ENCODE peak calls at places on chromosomes 12 and 14, in six cellular contexts. I is neural progenitor cell; G is heart left ventricle; J is CD8-positive, alpha-beta memory T cell; P is lung; O is CD4-positive, alpha-beta memory T cell. E is an unnamed sample.
A peak's percentile ranks its signal among the peaks of the same experiment; 100 is the strongest.

GRCh38 chr12:42014972-42015371 is 129.7 kb downstream of the GXYLT1 start:
- DNase-seq in O (no peak), P (no peak), I (peak; percentile 73), G (no peak), J (no peak), E (no peak)

GRCh38 chr12:4555804-4556203 is 6.2 kb upstream of the DYRK4 start:
- DNase-seq in P (no peak), O (no peak), I (no peak), J (no peak), G (no peak), E (no peak)

GRCh38 chr12:86777335-86777734 is 521.1 kb upstream of the MGAT4C start:
- DNase-seq in I (no peak), O (no peak), P (no peak), G (no peak), J (no peak), E (no peak)

GRCh38 chr12:125023065-125023464 is 29.6 kb downstream of the BRI3BP start:
- DNase-seq in P (no peak), G (no peak), I (no peak), O (no peak), J (no peak), E (no peak)

GRCh38 chr14:96383445-96383844 is 8.5 kb upstream of the AK7 start:
- DNase-seq in G (no peak), I (no peak), J (no peak), P (no peak), O (no peak), E (no peak)

GRCh38 chr12:105221588-105222325 is 14.2 kb downstream of the APPL2 start:
- DNase-seq in O (no peak), I (no peak), G (no peak), J (no peak), P (no peak), E (no peak)

GRCh38 chr14:69637503-69638030 is 26.2 kb downstream of the SUSD6 start:
- DNase-seq in P (no peak), G (peak; percentile 59), J (no peak), O (no peak), I (peak; percentile 56), E (no peak)

GRCh38 chr12:76506149-76506548 is 53.4 kb downstream of the OSBPL8 start:
- DNase-seq in P (no peak), I (no peak), G (no peak), O (no peak), J (no peak), E (no peak)

GRCh38 chr14:73633517-73634332 is 11.1 kb upstream of the DNAL1 start:
- DNase-seq in P (peak; percentile 61), I (peak; percentile 75), O (peak; percentile 52), J (peak; percentile 63), G (peak; percentile 55), E (peak; percentile 60)

GRCh38 chr12:80222261-80222660 is 122.9 kb downstream of the OTOGL start:
- DNase-seq in G (no peak), I (no peak), J (no peak), P (no peak), O (no peak), E (no peak)

GRCh38 chr12:64452559-64453329 is 824 bp downstream of the TBK1 start:
- DNase-seq in G (peak; percentile 11), O (no peak), I (no peak), P (no peak), J (no peak), E (peak; percentile 54)

GRCh38 chr12:75862692-75863471 is 168.7 kb downstream of the PHLDA1 start:
- DNase-seq in G (no peak), I (no peak), J (no peak), O (no peak), P (no peak), E (no peak)

GRCh38 chr14:58199726-58200479 is at the start of gene ACTR10:
- DNase-seq in O (peak; percentile 84), J (peak; percentile 90), I (peak; percentile 90), P (peak; percentile 89), G (peak; percentile 86), E (peak; percentile 90)

GRCh38 chr14:89746135-89746534 is 208.4 kb downstream of the EFCAB11 start:
- DNase-seq in O (no peak), P (no peak), J (no peak), I (no peak), G (no peak), E (no peak)

GRCh38 chr14:91899777-91900176 is 32.4 kb upstream of the TC2N start:
- DNase-seq in J (no peak), I (no peak), O (no peak), G (no peak), P (no peak), E (no peak)

GRCh38 chr12:90253142-90253541 is 544.5 kb upstream of the ATP2B1 start:
- DNase-seq in G (no peak), O (no peak), I (no peak), J (no peak), P (no peak), E (no peak)

GRCh38 chr14:56121786-56122185 is 3.6 kb downstream of the PELI2 start:
- DNase-seq in P (no peak), O (no peak), J (no peak), G (no peak), I (no peak), E (no peak)

GRCh38 chr12:47361389-47362031 is 281.8 kb upstream of the AMIGO2 start:
- DNase-seq in I (no peak), O (peak; percentile 64), P (no peak), J (peak; percentile 36), G (peak; percentile 18), E (peak; percentile 80)

GRCh38 chr12:143964-144649 is 69.8 kb downstream of the SLC6A12 start:
- DNase-seq in J (no peak), P (no peak), G (no peak), O (no peak), I (peak; percentile 42), E (no peak)

GRCh38 chr12:6829532-6830220 is 1.5 kb downstream of the P3H3 start:
- DNase-seq in J (no peak), I (peak; percentile 65), O (no peak), P (no peak), G (no peak), E (no peak)

GRCh38 chr12:132496270-132496669 is 6.3 kb downstream of the FBRSL1 start:
- DNase-seq in O (no peak), P (no peak), I (no peak), G (no peak), J (no peak), E (no peak)
- H3K27ac ChIP-seq in O (no peak overlapping the region), P (no peak overlapping the region), I (no peak overlapping the region), G (no peak overlapping the region), J (no peak overlapping the region), E (no peak overlapping the region)

DNA sequence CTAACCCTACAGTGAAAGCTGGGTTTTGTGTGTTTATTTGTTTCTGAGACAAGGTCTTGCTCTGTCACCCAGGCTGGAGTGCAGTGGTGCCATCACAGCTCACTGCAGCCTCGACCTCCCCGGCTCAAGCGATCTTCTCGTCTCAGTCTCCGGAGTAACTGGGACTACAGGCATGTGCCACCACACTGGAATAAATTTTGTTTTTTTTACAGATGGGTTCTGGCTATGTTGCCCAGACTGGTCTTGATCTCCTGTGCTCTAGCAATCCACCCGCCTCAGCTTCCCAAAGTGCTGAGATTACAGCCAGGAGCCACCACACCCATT is 26.4 kb downstream of the TBX3 start:
- DNase-seq in G (no peak), O (no peak), I (no peak), J (no peak), P (no peak), E (no peak)
- H3K4me3 ChIP-seq in G (no peak overlapping the region), O (no peak overlapping the region), I (no peak overlapping the region), J (no peak overlapping the region), P (no peak overlapping the region), E (no peak overlapping the region)

GRCh38 chr14:23555533-23555881 is 564 bp upstream of the THTPA start:
- DNase-seq in P (no peak), O (no peak), G (no peak), I (no peak), J (no peak), E (no peak)
- H3K36me3 ChIP-seq in P (no peaks in the 10 kb centered on the region), O (peaks cover 23% of the 10 kb centered on the region), G (peaks cover 14% of the 10 kb centered on the region), I (no peaks in the 10 kb centered on the region), J (peaks cover 11% of the 10 kb centered on the region), E (peaks cover 19% of the 10 kb centered on the region)

GRCh38 chr12:12819221-12819620 is 6.1 kb downstream of the DDX47 start:
- DNase-seq in G (no peak), I (no peak), J (no peak), P (no peak), O (no peak), E (no peak)
- H3K27ac ChIP-seq in G (no peak overlapping the region), I (no peak overlapping the region), J (no peak overlapping the region), P (peak overlapping the region; percentile 9), O (no peak overlapping the region), E (no peak overlapping the region)

GRCh38 chr14:21536395-21537087 is 10.4 kb upstream of the SALL2 start:
- DNase-seq in O (no peak), J (no peak), P (no peak), I (peak; percentile 84), G (no peak), E (no peak)
- H3K4me3 ChIP-seq in O (no peak overlapping the region), J (no peak overlapping the region), P (no peak overlapping the region), I (peak overlapping the region; percentile 100), G (peak overlapping the region; percentile 37), E (no peak overlapping the region)

GRCh38 chr14:75697918-75698317 is 36.9 kb downstream of the TTLL5 start:
- DNase-seq in I (no peak), O (no peak), J (no peak), P (no peak), G (no peak), E (no peak)
- H3K36me3 ChIP-seq in I (no peaks in the 10 kb centered on the region), O (peaks cover 5% of the 10 kb centered on the region), J (peaks cover 9% of the 10 kb centered on the region), P (peaks cover 13% of the 10 kb centered on the region), G (peaks cover 20% of the 10 kb centered on the region), E (peaks cover 21% of the 10 kb centered on the region)

GRCh38 chr12:130351331-130351730 is 13.6 kb downstream of the PIWIL1 start:
- DNase-seq in P (no peak), I (no peak), O (no peak), J (no peak), G (no peak), E (no peak)

GRCh38 chr12:130353081-130353480 is 15.4 kb downstream of the PIWIL1 start:
- DNase-seq in O (no peak), J (no peak), I (no peak), G (no peak), P (no peak), E (no peak)

GRCh38 chr12:130354407-130354806 is 16.7 kb downstream of the PIWIL1 start:
- DNase-seq in G (no peak), J (no peak), O (no peak), P (no peak), I (no peak), E (no peak)

GRCh38 chr12:130347588-130347987 is 9.9 kb downstream of the PIWIL1 start:
- DNase-seq in I (no peak), G (no peak), J (no peak), P (no peak), O (no peak), E (no peak)

DNA sequence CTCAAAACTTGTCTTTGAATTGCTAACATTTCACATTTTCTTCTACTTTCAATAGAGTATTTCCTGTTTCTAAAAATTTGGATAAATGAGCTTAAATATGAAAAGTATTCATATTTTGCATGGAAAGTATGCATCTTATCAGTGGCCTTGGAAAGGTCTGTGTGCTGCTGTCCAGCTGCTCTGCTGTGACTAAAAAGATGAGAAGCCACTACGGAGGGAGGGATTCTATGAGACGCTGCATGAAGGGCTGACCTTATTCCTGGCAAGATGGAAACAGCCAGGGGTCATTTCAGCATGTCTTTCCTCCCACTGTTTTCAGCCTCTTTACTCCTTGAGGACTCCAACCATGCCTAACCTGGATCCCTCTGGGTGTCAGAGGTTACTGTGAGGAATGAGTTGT is 13.0 kb downstream of the PIWIL1 start:
- DNase-seq in I (no peak), G (no peak), P (no peak), J (no peak), O (no peak), E (no peak)
- H3K27ac ChIP-seq in I (no peak overlapping the region), G (no peak overlapping the region), P (no peak overlapping the region), J (no peak overlapping the region), O (no peak overlapping the region), E (no peak overlapping the region)

E was measured in CD4-positive, CD25-positive, alpha-beta regulatory T cell.